ENCODE peak calls at places on chromosomes 2 and 18, in four cellular contexts. One of them, this sample, is unnamed.

GRCh38 chr2:111972955-111973565 is 74.7 kb downstream of the MERTK start:
- DNase-seq in AG04450: no peak
- DNase-seq in GM06990: peak; percentile 8
- DNase-seq in heart right ventricle: no peak
- DNase-seq in this sample: no peak

GRCh38 chr18:67261931-67262552 is 254.5 kb downstream of the DSEL start:
- DNase-seq in AG04450: no peak
- DNase-seq in GM06990: no peak
- DNase-seq in heart right ventricle: no peak
- DNase-seq in this sample: no peak

GRCh38 chr18:52287151-52287550 is 52.8 kb upstream of the DCC start:
- DNase-seq in AG04450: no peak
- DNase-seq in GM06990: no peak
- DNase-seq in heart right ventricle: no peak
- DNase-seq in this sample: no peak

GRCh38 chr18:37554399-37554787 is 11.2 kb downstream of the CELF4 start:
- DNase-seq in AG04450: no peak
- DNase-seq in GM06990: no peak
- DNase-seq in heart right ventricle: no peak
- DNase-seq in this sample: peak; percentile 70

GRCh38 chr2:134679740-134680139 is 39.1 kb downstream of the TMEM163 start:
- DNase-seq in AG04450: no peak
- DNase-seq in GM06990: no peak
- DNase-seq in heart right ventricle: no peak
- DNase-seq in this sample: no peak

GRCh38 chr2:135055182-135055786 is 3.2 kb downstream of the RAB3GAP1 start:
- DNase-seq in AG04450: peak; percentile 24
- DNase-seq in GM06990: no peak
- DNase-seq in heart right ventricle: no peak
- DNase-seq in this sample: no peak

GRCh38 chr2:39497077-39497867 is 60.2 kb upstream of the MAP4K3 start:
- DNase-seq in AG04450: no peak
- DNase-seq in GM06990: no peak
- DNase-seq in heart right ventricle: no peak
- DNase-seq in this sample: no peak

GRCh38 chr18:80200932-80201672 is 46.2 kb downstream of the PARD6G start:
- DNase-seq in AG04450: no peak
- DNase-seq in GM06990: no peak
- DNase-seq in heart right ventricle: no peak
- DNase-seq in this sample: no peak

GRCh38 chr2:170744248-170745002 is 25.8 kb upstream of the ERICH2 start:
- DNase-seq in AG04450: no peak
- DNase-seq in GM06990: no peak
- DNase-seq in heart right ventricle: no peak
- DNase-seq in this sample: no peak

GRCh38 chr2:159637988-159638501 is 21.7 kb upstream of the BAZ2B start:
- DNase-seq in AG04450: no peak
- DNase-seq in GM06990: no peak
- DNase-seq in heart right ventricle: no peak
- DNase-seq in this sample: no peak

GRCh38 chr2:60485055-60485454 is 68.4 kb downstream of the BCL11A start:
- DNase-seq in AG04450: no peak
- DNase-seq in GM06990: no peak
- DNase-seq in heart right ventricle: no peak
- DNase-seq in this sample: no peak

GRCh38 chr2:178105566-178105965 is 6.7 kb upstream of the RBM45 start:
- DNase-seq in AG04450: no peak
- DNase-seq in GM06990: no peak
- DNase-seq in heart right ventricle: no peak
- DNase-seq in this sample: no peak

GRCh38 chr2:216535454-216535995 is 36.9 kb downstream of the RPL37A start:
- DNase-seq in AG04450: peak; percentile 92
- DNase-seq in GM06990: no peak
- DNase-seq in heart right ventricle: peak; percentile 67
- DNase-seq in this sample: no peak

GRCh38 chr2:216702756-216703155 is 7.4 kb upstream of the IGFBP5 start:
- DNase-seq in AG04450: no peak
- DNase-seq in GM06990: no peak
- DNase-seq in heart right ventricle: no peak
- DNase-seq in this sample: no peak

GRCh38 chr18:57026316-57026715 is 120.6 kb upstream of the BOD1L2 start:
- DNase-seq in AG04450: no peak
- DNase-seq in GM06990: no peak
- DNase-seq in heart right ventricle: no peak
- DNase-seq in this sample: no peak

GRCh38 chr2:60707750-60708371 is 48.2 kb upstream of the PAPOLG start:
- DNase-seq in AG04450: no peak
- DNase-seq in GM06990: peak; percentile 6
- DNase-seq in heart right ventricle: no peak
- DNase-seq in this sample: no peak

GRCh38 chr2:186274936-186275575 is 211.0 kb upstream of the ZC3H15 start:
- DNase-seq in AG04450: peak; percentile 34
- DNase-seq in GM06990: no peak
- DNase-seq in heart right ventricle: no peak
- DNase-seq in this sample: no peak

GRCh38 chr2:172095905-172096660 is 6.6 kb downstream of the DLX2 start:
- DNase-seq in AG04450: no peak
- DNase-seq in GM06990: no peak
- DNase-seq in heart right ventricle: no peak
- DNase-seq in this sample: no peak

GRCh38 chr2:20452551-20452950 is 5.7 kb downstream of the RHOB start:
- DNase-seq in AG04450: no peak
- DNase-seq in GM06990: no peak
- DNase-seq in heart right ventricle: no peak
- DNase-seq in this sample: no peak

GRCh38 chr2:37917281-37918228 is 7.5 kb upstream of the RMDN2 start:
- DNase-seq in AG04450: no peak
- DNase-seq in GM06990: no peak
- DNase-seq in heart right ventricle: no peak
- DNase-seq in this sample: no peak

GRCh38 chr2:25851740-25852503 is 26.4 kb downstream of the ASXL2 start:
- DNase-seq in AG04450: peak; percentile 65
- DNase-seq in GM06990: peak; percentile 35
- DNase-seq in heart right ventricle: no peak
- DNase-seq in this sample: no peak

GRCh38 chr2:143284087-143284675 is 155.0 kb downstream of the ARHGAP15 start:
- DNase-seq in AG04450: no peak
- DNase-seq in GM06990: no peak
- DNase-seq in heart right ventricle: no peak
- DNase-seq in this sample: no peak

GRCh38 chr2:218323526-218324472 is 31.5 kb upstream of the TMBIM1 start:
- DNase-seq in AG04450: no peak
- DNase-seq in GM06990: no peak
- DNase-seq in heart right ventricle: no peak
- DNase-seq in this sample: peak; percentile 75

GRCh38 chr2:25521665-25522387 is 151.6 kb downstream of the DTNB start:
- DNase-seq in AG04450: peak; percentile 48
- DNase-seq in GM06990: peak; percentile 71
- DNase-seq in heart right ventricle: no peak
- DNase-seq in this sample: no peak

GRCh38 chr2:20443276-20443920 is 3.5 kb upstream of the RHOB start:
- DNase-seq in AG04450: no peak
- DNase-seq in GM06990: no peak
- DNase-seq in heart right ventricle: no peak
- DNase-seq in this sample: no peak

GRCh38 chr2:208134928-208135586 is 5.4 kb upstream of the CRYGC start:
- DNase-seq in AG04450: no peak
- DNase-seq in GM06990: no peak
- DNase-seq in heart right ventricle: no peak
- DNase-seq in this sample: no peak

GRCh38 chr2:219509780-219510511 is 4.3 kb upstream of the ASIC4 start:
- DNase-seq in AG04450: no peak
- DNase-seq in GM06990: no peak
- DNase-seq in heart right ventricle: peak; percentile 45
- DNase-seq in this sample: no peak

DNA sequence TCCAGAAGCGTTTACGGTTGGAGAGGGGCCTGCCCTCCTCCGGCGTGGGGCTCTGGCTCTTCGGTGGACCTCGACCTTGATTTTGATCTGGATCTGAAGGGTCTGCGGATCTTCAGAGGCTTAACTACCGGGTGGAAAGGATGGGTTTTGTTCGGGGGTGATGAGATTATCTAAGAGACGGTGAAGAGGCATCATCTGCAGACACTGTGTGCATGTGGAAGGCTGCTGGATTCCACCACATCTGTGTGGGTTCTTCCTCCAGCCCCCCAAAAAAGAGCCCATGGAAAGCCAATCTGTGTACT is 1.0 kb downstream of the LGALSL start:
- DNase-seq in AG04450: no peak
- DNase-seq in GM06990: no peak
- DNase-seq in heart right ventricle: no peak
- DNase-seq in this sample: no peak
- H3K4me3 ChIP-seq in AG04450: peak overlapping the region; percentile 56
- H3K4me3 ChIP-seq in GM06990: peak overlapping the region; percentile 78
- H3K4me3 ChIP-seq in heart right ventricle: peak overlapping the region; percentile 83
- H3K4me3 ChIP-seq in this sample: peak overlapping the region; percentile 86

DNA sequence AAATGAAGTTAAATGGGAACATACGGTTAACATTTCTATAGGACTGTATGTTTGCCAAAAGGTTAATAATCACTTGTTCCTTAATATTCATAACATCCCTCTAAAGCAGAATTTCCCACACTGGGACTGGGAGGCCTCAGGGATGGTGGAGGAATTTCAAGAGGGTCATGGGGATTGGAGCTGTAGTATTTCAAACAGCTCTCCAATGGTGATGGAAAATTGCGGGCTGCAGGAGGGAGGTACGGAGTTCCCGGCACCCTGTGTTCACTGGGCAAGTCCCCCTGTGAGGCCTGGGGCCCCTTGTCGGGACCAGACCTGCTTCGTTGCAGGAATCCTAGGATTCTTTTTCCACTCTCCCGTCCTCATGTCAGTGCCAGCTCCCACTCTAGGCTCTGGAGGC is 39.8 kb upstream of the CTAGE1 start:
- DNase-seq in AG04450: no peak
- DNase-seq in GM06990: no peak
- DNase-seq in heart right ventricle: no peak
- DNase-seq in this sample: no peak
- H3K4me3 ChIP-seq in AG04450: no peak overlapping the region
- H3K4me3 ChIP-seq in GM06990: no peak overlapping the region
- H3K4me3 ChIP-seq in heart right ventricle: no peak overlapping the region
- H3K4me3 ChIP-seq in this sample: no peak overlapping the region

DNA sequence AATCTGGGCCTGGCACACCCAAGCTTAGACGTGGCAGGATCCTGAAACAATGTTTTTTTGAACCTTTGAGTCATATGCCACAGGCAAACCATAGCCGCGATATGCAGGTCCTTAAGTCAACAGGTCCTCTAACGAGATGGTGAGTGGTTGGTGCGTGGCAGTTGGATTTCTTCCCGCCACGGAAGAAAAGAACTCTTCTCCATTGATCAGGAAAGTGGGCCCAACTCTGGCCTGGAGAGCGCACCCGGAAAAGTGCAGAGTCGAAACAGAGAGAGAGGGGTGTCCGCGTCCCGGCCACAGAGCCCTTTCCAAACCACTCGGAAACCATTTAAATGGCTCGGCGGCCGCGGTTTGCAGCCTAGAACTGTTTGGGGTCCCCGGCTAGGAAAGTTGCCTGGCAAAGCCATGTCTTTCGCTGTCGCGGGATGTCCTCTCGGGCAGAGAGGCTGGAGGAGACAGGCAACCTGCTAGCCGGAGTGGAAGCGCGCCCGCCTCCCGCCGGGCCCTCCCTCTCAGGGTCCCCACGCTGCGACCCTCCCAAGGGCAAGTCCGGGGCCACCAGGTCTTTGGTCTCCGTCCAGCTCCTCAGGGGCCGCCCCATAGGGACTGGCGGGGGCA is 777 bp downstream of the GALNT3 start:
- DNase-seq in AG04450: no peak
- DNase-seq in GM06990: peak; percentile 15
- DNase-seq in heart right ventricle: peak; percentile 10
- DNase-seq in this sample: no peak
- H3K4me3 ChIP-seq in AG04450: peak overlapping the region; percentile 61
- H3K4me3 ChIP-seq in GM06990: peak overlapping the region; percentile 71
- H3K4me3 ChIP-seq in heart right ventricle: peak overlapping the region; percentile 49
- H3K4me3 ChIP-seq in this sample: peak overlapping the region; percentile 63

GRCh38 chr2:85807756-85808155 is 54.0 kb downstream of the ATOH8 start:
- DNase-seq in AG04450: no peak
- DNase-seq in GM06990: no peak
- DNase-seq in heart right ventricle: no peak
- DNase-seq in this sample: no peak

GRCh38 chr2:85811850-85812735 is 58.3 kb downstream of the ATOH8 start:
- DNase-seq in AG04450: no peak
- DNase-seq in GM06990: no peak
- DNase-seq in heart right ventricle: no peak
- DNase-seq in this sample: no peak

GRCh38 chr2:85811173-85811849 is 57.5 kb downstream of the ATOH8 start:
- DNase-seq in AG04450: no peak
- DNase-seq in GM06990: no peak
- DNase-seq in heart right ventricle: peak; percentile 51
- DNase-seq in this sample: no peak

GRCh38 chr2:85813211-85813977 is 59.6 kb downstream of the ATOH8 start:
- DNase-seq in AG04450: no peak
- DNase-seq in GM06990: no peak
- DNase-seq in heart right ventricle: no peak
- DNase-seq in this sample: no peak

DNA sequence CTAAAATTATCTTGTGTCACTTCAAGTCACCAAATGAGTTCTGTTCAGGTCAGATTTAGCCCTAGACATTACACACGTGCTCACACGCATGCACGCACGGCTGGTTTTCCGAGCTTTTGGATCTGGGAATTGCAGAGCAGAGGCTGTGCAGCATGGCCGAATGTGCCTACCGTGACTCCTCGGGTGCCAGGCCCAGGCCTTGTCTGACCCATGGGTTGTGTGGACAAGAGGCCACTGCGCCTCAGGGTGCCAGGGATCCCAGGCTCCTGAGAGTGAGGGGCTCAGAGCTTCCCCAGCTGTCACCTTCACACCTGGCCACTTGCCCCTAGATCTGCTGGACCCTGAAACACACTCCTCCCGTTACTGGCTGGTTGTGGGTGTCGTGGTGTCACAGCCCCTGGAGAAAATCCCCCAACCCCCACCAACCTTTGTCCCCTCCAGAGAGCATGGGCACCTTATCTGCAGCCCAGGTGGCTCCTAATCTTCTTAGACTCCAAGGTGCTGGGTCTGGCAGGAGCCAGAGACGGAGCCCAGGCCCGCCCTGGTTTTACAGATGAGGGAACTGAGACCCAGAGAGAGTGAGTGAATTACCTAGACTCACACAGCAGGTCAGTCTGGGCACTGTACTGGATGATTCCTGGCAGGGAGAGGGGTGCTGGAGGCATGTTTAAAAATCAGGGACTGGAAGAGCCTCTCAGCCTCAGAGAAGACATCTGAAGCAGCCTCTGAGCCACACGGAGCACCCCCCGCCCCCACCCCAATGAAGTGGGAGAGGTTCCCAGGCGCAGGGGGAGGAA is 56.8 kb downstream of the ATOH8 start:
- DNase-seq in AG04450: no peak
- DNase-seq in GM06990: no peak
- DNase-seq in heart right ventricle: no peak
- DNase-seq in this sample: no peak
- H3K4me3 ChIP-seq in AG04450: no peak overlapping the region
- H3K4me3 ChIP-seq in GM06990: no peak overlapping the region
- H3K4me3 ChIP-seq in heart right ventricle: no peak overlapping the region
- H3K4me3 ChIP-seq in this sample: no peak overlapping the region